ENCODE peak calls at places on chromosomes 12 and 14, in six cellular contexts. One of them, this sample, is unnamed.

GRCh38 chr12:38386238-38386985 is 69.8 kb downstream of the ALG10B start:
- DNase-seq in GM12892: no peak
- DNase-seq in sigmoid colon: no peak
- DNase-seq in A549: no peak
- DNase-seq in uterus: no peak
- DNase-seq in IMR-90: no peak
- DNase-seq in this sample: no peak

GRCh38 chr14:99881011-99881410 is 87.8 kb downstream of the EML1 start:
- DNase-seq in uterus: no peak
- DNase-seq in sigmoid colon: peak; percentile 74
- DNase-seq in A549: no peak
- DNase-seq in GM12892: no peak
- DNase-seq in IMR-90: peak; percentile 35
- DNase-seq in this sample: no peak

GRCh38 chr12:132373967-132374820 is 44.8 kb upstream of the GALNT9 start:
- DNase-seq in uterus: no peak
- DNase-seq in IMR-90: no peak
- DNase-seq in sigmoid colon: peak; percentile 75
- DNase-seq in A549: no peak
- DNase-seq in GM12892: no peak
- DNase-seq in this sample: no peak

GRCh38 chr12:94169495-94169894 is 21.1 kb downstream of the PLXNC1 start:
- DNase-seq in IMR-90: no peak
- DNase-seq in GM12892: no peak
- DNase-seq in uterus: no peak
- DNase-seq in sigmoid colon: no peak
- DNase-seq in A549: no peak
- DNase-seq in this sample: no peak

GRCh38 chr12:67506739-67507138 is 141.8 kb upstream of the DYRK2 start:
- DNase-seq in GM12892: no peak
- DNase-seq in A549: no peak
- DNase-seq in sigmoid colon: no peak
- DNase-seq in IMR-90: no peak
- DNase-seq in uterus: no peak
- DNase-seq in this sample: no peak

GRCh38 chr12:25769076-25769945 is 189.2 kb upstream of the RASSF8 start:
- DNase-seq in sigmoid colon: no peak
- DNase-seq in IMR-90: peak; percentile 93
- DNase-seq in A549: peak; percentile 28
- DNase-seq in uterus: no peak
- DNase-seq in GM12892: no peak
- DNase-seq in this sample: peak; percentile 23

GRCh38 chr14:94975366-94975765 is 182.0 kb downstream of the DICER1 start:
- DNase-seq in A549: no peak
- DNase-seq in sigmoid colon: no peak
- DNase-seq in IMR-90: no peak
- DNase-seq in uterus: no peak
- DNase-seq in GM12892: no peak
- DNase-seq in this sample: no peak

GRCh38 chr12:26839551-26839950 is 6.6 kb upstream of the ITPR2 start:
- DNase-seq in sigmoid colon: no peak
- DNase-seq in uterus: no peak
- DNase-seq in A549: no peak
- DNase-seq in GM12892: no peak
- DNase-seq in IMR-90: no peak
- DNase-seq in this sample: no peak

GRCh38 chr12:25994252-25994651 is 35.8 kb downstream of the RASSF8 start:
- DNase-seq in A549: no peak
- DNase-seq in sigmoid colon: no peak
- DNase-seq in GM12892: no peak
- DNase-seq in uterus: no peak
- DNase-seq in IMR-90: peak; percentile 96
- DNase-seq in this sample: no peak

GRCh38 chr12:124995200-124995961 is 1.9 kb downstream of the BRI3BP start:
- DNase-seq in IMR-90: no peak
- DNase-seq in uterus: no peak
- DNase-seq in GM12892: no peak
- DNase-seq in A549: no peak
- DNase-seq in sigmoid colon: no peak
- DNase-seq in this sample: no peak

GRCh38 chr12:71456316-71456715 is 16.7 kb downstream of the LGR5 start:
- DNase-seq in A549: no peak
- DNase-seq in sigmoid colon: no peak
- DNase-seq in uterus: no peak
- DNase-seq in IMR-90: no peak
- DNase-seq in GM12892: no peak
- DNase-seq in this sample: no peak

GRCh38 chr14:91774138-91775096 is 42.5 kb upstream of the CATSPERB start:
- DNase-seq in uterus: no peak
- DNase-seq in A549: no peak
- DNase-seq in IMR-90: no peak
- DNase-seq in GM12892: no peak
- DNase-seq in sigmoid colon: no peak
- DNase-seq in this sample: no peak

GRCh38 chr14:32004300-32004699 is 72.8 kb upstream of the ARHGAP5 start:
- DNase-seq in uterus: no peak
- DNase-seq in GM12892: no peak
- DNase-seq in A549: no peak
- DNase-seq in sigmoid colon: no peak
- DNase-seq in IMR-90: no peak
- DNase-seq in this sample: no peak

GRCh38 chr14:66315548-66315947 is 170.6 kb upstream of the CCDC196 start:
- DNase-seq in sigmoid colon: no peak
- DNase-seq in IMR-90: no peak
- DNase-seq in uterus: no peak
- DNase-seq in A549: no peak
- DNase-seq in GM12892: no peak
- DNase-seq in this sample: no peak

GRCh38 chr14:48373993-48374392 is 698.6 kb upstream of the MDGA2 start:
- DNase-seq in GM12892: no peak
- DNase-seq in sigmoid colon: no peak
- DNase-seq in IMR-90: no peak
- DNase-seq in A549: no peak
- DNase-seq in uterus: no peak
- DNase-seq in this sample: no peak

GRCh38 chr14:61656341-61656740 is 39.0 kb upstream of the HIF1A start:
- DNase-seq in IMR-90: no peak
- DNase-seq in GM12892: no peak
- DNase-seq in sigmoid colon: no peak
- DNase-seq in uterus: no peak
- DNase-seq in A549: no peak
- DNase-seq in this sample: no peak

GRCh38 chr12:27896419-27896990 is 76.0 kb downstream of the PTHLH start:
- DNase-seq in A549: no peak
- DNase-seq in sigmoid colon: no peak
- DNase-seq in uterus: no peak
- DNase-seq in IMR-90: no peak
- DNase-seq in GM12892: no peak
- DNase-seq in this sample: no peak

GRCh38 chr14:31950760-31951637 is 126.1 kb upstream of the ARHGAP5 start:
- DNase-seq in A549: peak; percentile 73
- DNase-seq in uterus: peak; percentile 62
- DNase-seq in GM12892: no peak
- DNase-seq in IMR-90: peak; percentile 48
- DNase-seq in sigmoid colon: no peak
- DNase-seq in this sample: peak; percentile 47

GRCh38 chr12:34607520-34608195 is 585.4 kb downstream of the ALG10 start:
- DNase-seq in uterus: no peak
- DNase-seq in sigmoid colon: peak; percentile 41
- DNase-seq in A549: no peak
- DNase-seq in GM12892: no peak
- DNase-seq in IMR-90: no peak
- DNase-seq in this sample: no peak

GRCh38 chr12:105164068-105164467 is 56.5 kb downstream of the WASHC4 start:
- DNase-seq in uterus: no peak
- DNase-seq in IMR-90: no peak
- DNase-seq in A549: no peak
- DNase-seq in GM12892: no peak
- DNase-seq in sigmoid colon: no peak
- DNase-seq in this sample: no peak

GRCh38 chr14:34489324-34489723 is 27.3 kb upstream of the SPTSSA start:
- DNase-seq in GM12892: no peak
- DNase-seq in uterus: no peak
- DNase-seq in sigmoid colon: no peak
- DNase-seq in IMR-90: peak; percentile 26
- DNase-seq in A549: no peak
- DNase-seq in this sample: no peak

GRCh38 chr14:39050389-39050788 is 52.6 kb downstream of the SEC23A start:
- DNase-seq in A549: no peak
- DNase-seq in IMR-90: peak; percentile 85
- DNase-seq in GM12892: no peak
- DNase-seq in uterus: no peak
- DNase-seq in sigmoid colon: no peak
- DNase-seq in this sample: peak; percentile 9

GRCh38 chr12:8123124-8123888 is at the start of gene CLEC4A:
- DNase-seq in A549: no peak
- DNase-seq in uterus: no peak
- DNase-seq in GM12892: no peak
- DNase-seq in sigmoid colon: no peak
- DNase-seq in IMR-90: no peak
- DNase-seq in this sample: no peak

GRCh38 chr12:95411466-95411865 is 62.5 kb upstream of the METAP2 start:
- DNase-seq in sigmoid colon: no peak
- DNase-seq in IMR-90: no peak
- DNase-seq in GM12892: no peak
- DNase-seq in uterus: no peak
- DNase-seq in A549: no peak
- DNase-seq in this sample: no peak

GRCh38 chr14:35254736-35255135 is 37.4 kb upstream of the PSMA6 start:
- DNase-seq in A549: no peak
- DNase-seq in sigmoid colon: no peak
- DNase-seq in GM12892: no peak
- DNase-seq in IMR-90: no peak
- DNase-seq in uterus: no peak
- DNase-seq in this sample: no peak

DNA sequence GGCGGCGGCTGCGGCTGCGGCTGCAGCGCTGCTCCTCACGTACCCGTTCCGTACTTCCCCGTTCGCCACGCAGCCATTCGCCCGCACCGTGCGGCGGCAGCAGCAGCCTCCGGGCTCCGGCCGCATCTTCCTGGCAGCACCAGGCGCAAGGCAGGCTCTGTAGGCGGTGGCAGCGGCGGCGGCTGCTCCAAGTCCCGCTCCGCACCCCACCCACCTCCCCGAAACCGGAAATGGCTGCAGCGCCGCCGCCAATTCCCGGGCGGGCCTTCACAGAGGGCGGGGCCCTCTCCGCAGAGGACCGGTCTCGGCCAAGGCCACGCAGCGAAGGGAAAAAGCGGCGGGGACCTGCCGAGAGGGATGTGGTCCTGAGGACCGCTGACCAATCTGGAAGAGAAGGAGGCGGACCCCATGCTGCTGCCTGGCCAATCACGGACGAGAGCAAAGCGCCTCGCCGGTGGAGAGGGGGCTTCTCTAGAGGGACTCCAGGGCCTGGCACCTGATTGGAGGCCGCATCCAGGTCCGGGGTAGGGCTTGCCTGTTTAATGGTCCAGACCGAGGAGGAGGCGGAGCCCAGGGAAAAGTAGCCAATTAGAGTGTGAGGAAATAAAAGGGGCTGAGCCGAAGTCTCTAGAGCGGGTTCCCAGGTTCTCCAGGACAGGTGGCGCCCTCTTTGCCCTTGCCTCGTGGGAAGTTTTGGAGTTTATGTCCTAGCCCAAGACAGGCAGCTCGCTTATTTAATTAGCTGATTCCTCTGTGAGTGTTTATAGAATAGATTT is at the start of gene SPTLC2:
- DNase-seq in uterus: peak; percentile 97
- DNase-seq in IMR-90: peak; percentile 99
- DNase-seq in sigmoid colon: peak; percentile 100
- DNase-seq in GM12892: peak; percentile 97
- DNase-seq in A549: peak; percentile 100
- DNase-seq in this sample: peak; percentile 84
- TF ChIP-seq POLR2A in uterus: peak; percentile 79
- TF ChIP-seq POLR2A in IMR-90: peak; percentile 84
- TF ChIP-seq POLR2A in sigmoid colon: peak; percentile 26
- TF ChIP-seq POLR2A in GM12892: peak; percentile 68
- TF ChIP-seq POLR2A in A549: peak; percentile 92
- TF ChIP-seq POLR2A in this sample: peak; percentile 88

DNA sequence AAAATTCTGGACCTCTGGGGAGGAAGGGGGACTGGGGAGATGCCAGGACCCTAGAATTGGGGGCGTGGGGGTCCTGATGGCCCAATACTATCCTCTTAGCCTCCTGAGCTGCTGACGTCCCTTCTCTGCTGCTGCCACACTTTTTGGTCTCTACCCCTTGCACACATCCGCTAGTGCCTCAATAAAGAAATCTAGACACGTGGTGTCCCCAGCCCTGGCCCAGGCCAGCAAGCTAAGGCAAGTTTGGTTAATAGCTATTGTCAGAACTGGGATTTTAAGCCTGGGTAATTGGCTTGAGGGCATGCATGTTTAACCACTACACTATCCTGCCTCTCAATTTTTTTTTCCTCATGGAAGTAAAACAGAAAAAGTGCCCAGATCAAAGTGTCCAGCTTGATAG is 962 bp downstream of the OAS2 start:
- DNase-seq in GM12892: no peak
- DNase-seq in uterus: no peak
- DNase-seq in A549: no peak
- DNase-seq in IMR-90: no peak
- DNase-seq in sigmoid colon: no peak
- DNase-seq in this sample: no peak
- TF ChIP-seq POLR2A in GM12892: peak; percentile 64
- TF ChIP-seq POLR2A in uterus: no peak
- TF ChIP-seq POLR2A in A549: no peak
- TF ChIP-seq POLR2A in IMR-90: no peak
- TF ChIP-seq POLR2A in sigmoid colon: no peak
- TF ChIP-seq POLR2A in this sample: no peak

GRCh38 chr12:1167784-1168183 is 176.8 kb downstream of the ERC1 start:
- DNase-seq in IMR-90: no peak
- DNase-seq in GM12892: no peak
- DNase-seq in A549: no peak
- DNase-seq in sigmoid colon: no peak
- DNase-seq in uterus: no peak
- DNase-seq in this sample: no peak
- TF ChIP-seq POLR2A in IMR-90: no peak
- TF ChIP-seq POLR2A in GM12892: no peak
- TF ChIP-seq POLR2A in A549: no peak
- TF ChIP-seq POLR2A in sigmoid colon: no peak
- TF ChIP-seq POLR2A in uterus: no peak
- TF ChIP-seq POLR2A in this sample: no peak

DNA sequence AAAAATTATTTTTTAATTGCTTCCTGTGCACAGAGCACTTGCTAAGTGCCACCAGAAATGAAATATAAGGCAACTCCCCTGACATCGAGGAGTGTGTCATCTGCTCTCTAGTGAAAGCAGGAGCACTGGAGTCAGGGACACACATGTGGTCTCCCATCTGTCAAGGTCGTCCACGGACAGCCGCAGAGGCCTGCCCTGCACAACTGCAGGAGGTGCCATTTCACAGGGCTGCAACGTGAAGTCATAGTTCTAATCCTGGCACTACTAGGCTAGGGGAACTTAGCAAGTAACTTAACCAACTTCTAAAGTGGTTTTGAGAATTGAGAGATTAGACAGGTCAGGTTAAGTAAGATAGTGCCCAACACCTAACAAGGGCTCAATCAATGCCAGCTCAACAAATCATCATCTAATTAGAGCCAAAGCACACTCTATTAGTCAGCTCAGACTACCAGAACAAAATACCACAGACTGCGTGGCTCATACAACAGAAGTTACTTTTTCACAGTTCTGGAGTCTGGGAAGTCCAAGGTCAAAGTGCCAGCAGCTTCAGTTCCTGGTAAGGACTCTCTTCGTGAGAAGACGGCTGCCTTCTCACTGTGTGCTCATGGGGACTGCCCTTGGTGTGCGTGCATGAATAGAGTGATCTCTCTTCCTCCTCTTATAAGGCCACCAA is 30.7 kb downstream of the FOXN3 start:
- DNase-seq in GM12892: no peak
- DNase-seq in IMR-90: peak; percentile 22
- DNase-seq in uterus: no peak
- DNase-seq in A549: no peak
- DNase-seq in sigmoid colon: peak; percentile 54
- DNase-seq in this sample: no peak
- TF ChIP-seq POLR2A in GM12892: no peak
- TF ChIP-seq POLR2A in IMR-90: no peak
- TF ChIP-seq POLR2A in uterus: no peak
- TF ChIP-seq POLR2A in A549: no peak
- TF ChIP-seq POLR2A in sigmoid colon: no peak
- TF ChIP-seq POLR2A in this sample: no peak

This sample was measured in H54.